ENCODE peak calls at places on chromosomes 4 and X, in six cellular contexts. K is choroid plexus epithelial cell; I is stimulated activated CD4-positive, alpha-beta T cell treated with anti-CD3 and anti-CD28 coated beads, Interleukin-1b, Interleukin-23, amount 100 ng/mL, for 1 hour; Q is T follicular helper cell; D is spleen; B is lung microvascular endothelial cell. Y is an unnamed sample.

GRCh38 chr4:26176621-26177121 is 144.1 kb upstream of the RBPJ start:
- DNase-seq in K (peak; percentile 76), I (no peak), Q (no peak), D (no peak), B (no peak), Y (no peak)

GRCh38 chrX:106912864-106913263 is 7.3 kb upstream of the CLDN2 start:
- DNase-seq in K (peak; percentile 43), I (no peak), Q (no peak), D (no peak), B (no peak), Y (no peak)

GRCh38 chrX:21975827-21976226 is 35.3 kb downstream of the SMS start:
- DNase-seq in K (peak; percentile 81), I (no peak), Q (no peak), D (no peak), B (peak; percentile 52), Y (peak; percentile 71)

GRCh38 chr4:139910106-139910505 is 243.9 kb downstream of the MAML3 start:
- DNase-seq in K (no peak), I (no peak), Q (no peak), D (no peak), B (no peak), Y (no peak)

GRCh38 chr4:40837094-40837870 is 87.5 kb downstream of the NSUN7 start:
- DNase-seq in K (no peak), I (no peak), Q (no peak), D (no peak), B (no peak), Y (no peak)

GRCh38 chrX:112147206-112147605 is 64.6 kb upstream of the TRPC5 start:
- DNase-seq in K (peak; percentile 0), I (no peak), Q (no peak), D (no peak), B (no peak), Y (no peak)

GRCh38 chr4:57369446-57369845 is 259.3 kb upstream of the IGFBP7 start:
- DNase-seq in K (no peak), I (no peak), Q (no peak), D (no peak), B (no peak), Y (peak; percentile 3)

GRCh38 chrX:100407784-100408642 is 2.1 kb downstream of the PCDH19 start:
- DNase-seq in K (no peak), I (no peak), Q (no peak), D (no peak), B (peak; percentile 46), Y (no peak)

GRCh38 chr4:99649208-99649607 is 8.4 kb downstream of the C4orf54 start:
- DNase-seq in K (no peak), I (no peak), Q (no peak), D (no peak), B (no peak), Y (no peak)

GRCh38 chrX:63363788-63364187 is 12.7 kb upstream of the SPIN4 start:
- DNase-seq in K (no peak), I (no peak), Q (no peak), D (no peak), B (no peak), Y (no peak)

GRCh38 chr4:742742-743311 is 37.2 kb downstream of the PCGF3 start:
- DNase-seq in K (peak; percentile 73), I (peak; percentile 71), Q (peak; percentile 64), D (peak; percentile 93), B (peak; percentile 75), Y (peak; percentile 65)

GRCh38 chrX:43870011-43870410 is 12.2 kb downstream of the MAOB start:
- DNase-seq in K (no peak), I (no peak), Q (no peak), D (no peak), B (no peak), Y (no peak)

GRCh38 chr4:119081943-119082342 is 53.7 kb upstream of the MYOZ2 start:
- DNase-seq in K (no peak), I (no peak), Q (no peak), D (no peak), B (no peak), Y (no peak)

GRCh38 chr4:89270792-89271191 is 36.8 kb downstream of the GPRIN3 start:
- DNase-seq in K (no peak), I (no peak), Q (no peak), D (no peak), B (no peak), Y (no peak)

GRCh38 chr4:133476064-133476463 is 327.0 kb downstream of the PCDH10 start:
- DNase-seq in K (no peak), I (no peak), Q (no peak), D (no peak), B (no peak), Y (no peak)

GRCh38 chrX:30910124-30910860 is 21.2 kb upstream of the TAB3 start:
- DNase-seq in K (peak; percentile 40), I (no peak), Q (no peak), D (no peak), B (peak; percentile 0), Y (no peak)

GRCh38 chr4:17869327-17869726 is 58.5 kb downstream of the NCAPG start:
- DNase-seq in K (no peak), I (no peak), Q (no peak), D (no peak), B (no peak), Y (no peak)

GRCh38 chr4:143587703-143588102 is 74.2 kb downstream of the SMARCA5 start:
- DNase-seq in K (peak; percentile 23), I (no peak), Q (no peak), D (no peak), B (peak; percentile 13), Y (peak; percentile 31)

GRCh38 chrX:150688911-150689451 is 4.2 kb upstream of the MTMR1 start:
- DNase-seq in K (peak; percentile 96), I (no peak), Q (no peak), D (no peak), B (peak; percentile 81), Y (peak; percentile 60)

GRCh38 chr4:6682862-6683590 is 10.7 kb upstream of the S100P start:
- DNase-seq in K (no peak), I (no peak), Q (no peak), D (no peak), B (no peak), Y (no peak)

GRCh38 chr4:153204247-153205027 is at the start of gene TRIM2:
- DNase-seq in K (peak; percentile 86), I (no peak), Q (no peak), D (no peak), B (peak; percentile 41), Y (peak; percentile 85)

GRCh38 chr4:8737601-8738279 is 133.9 kb downstream of the HMX1 start:
- DNase-seq in K (no peak), I (no peak), Q (no peak), D (peak; percentile 64), B (no peak), Y (no peak)

GRCh38 chr4:112813790-112814189 is 176.8 kb downstream of the LARP7 start:
- DNase-seq in K (peak; percentile 67), I (no peak), Q (no peak), D (no peak), B (no peak), Y (peak; percentile 31)

GRCh38 chr4:81166431-81166830 is 48.6 kb downstream of the PRKG2 start:
- DNase-seq in K (peak; percentile 64), I (no peak), Q (no peak), D (no peak), B (no peak), Y (no peak)

GRCh38 chrX:10326578-10326977 is 169.8 kb downstream of the CLCN4 start:
- DNase-seq in K (peak; percentile 71), I (no peak), Q (no peak), D (no peak), B (peak; percentile 0), Y (no peak)

GRCh38 chr4:1983846-1984405 is 24.8 kb downstream of the NELFA start:
- DNase-seq in K (no peak), I (no peak), Q (no peak), D (peak; percentile 69), B (no peak), Y (peak; percentile 50)

GRCh38 chr4:152485726-152486276 is 50.1 kb downstream of the FBXW7 start:
- DNase-seq in K (peak; percentile 93), I (no peak), Q (peak; percentile 3), D (no peak), B (peak; percentile 82), Y (peak; percentile 90)

GRCh38 chr4:40749717-40750460 is at the start of gene NSUN7:
- DNase-seq in K (peak; percentile 15), I (no peak), Q (no peak), D (peak; percentile 88), B (no peak), Y (peak; percentile 79)

GRCh38 chr4:89434364-89434988 is 126.9 kb upstream of the GPRIN3 start:
- DNase-seq in K (peak; percentile 74), I (no peak), Q (no peak), D (no peak), B (peak; percentile 53), Y (peak; percentile 53)

GRCh38 chr4:183659919-183660318 is 826 bp downstream of the TRAPPC11 start:
- DNase-seq in K (peak; percentile 10), I (no peak), Q (no peak), D (no peak), B (peak; percentile 14), Y (peak; percentile 1)

GRCh38 chr4:158775091-158775651 is 6.3 kb downstream of the FNIP2 start:
- DNase-seq in K (peak; percentile 76), I (no peak), Q (no peak), D (no peak), B (peak; percentile 76), Y (no peak)

Y was measured in cardiac muscle cell.